ENCODE peak calls at places on chromosomes 1 and 21, in six cellular contexts. One of them, this sample, is unnamed.

GRCh38 chr21:14752006-14752909 is 206.1 kb upstream of the SAMSN1 start:
- DNase-seq in K562: no peak
- DNase-seq in HepG2: no peak
- DNase-seq in GM12878: no peak
- DNase-seq in H1: no peak
- DNase-seq in HCT116: no peak
- DNase-seq in this sample: no peak

GRCh38 chr1:219560856-219561255 is 52.0 kb downstream of the ZC3H11B start:
- DNase-seq in K562: no peak
- DNase-seq in HepG2: no peak
- DNase-seq in GM12878: no peak
- DNase-seq in H1: no peak
- DNase-seq in HCT116: no peak
- DNase-seq in this sample: no peak

GRCh38 chr1:150149490-150150453 is at the start of gene PLEKHO1:
- DNase-seq in K562: peak; percentile 87
- DNase-seq in HepG2: peak; percentile 27
- DNase-seq in GM12878: no peak
- DNase-seq in H1: peak; percentile 68
- DNase-seq in HCT116: no peak
- DNase-seq in this sample: no peak

GRCh38 chr1:177975588-177976495 is 6.0 kb upstream of the SEC16B start:
- DNase-seq in K562: no peak
- DNase-seq in HepG2: no peak
- DNase-seq in GM12878: no peak
- DNase-seq in H1: no peak
- DNase-seq in HCT116: no peak
- DNase-seq in this sample: no peak

GRCh38 chr1:115815694-115816093 is 25.2 kb downstream of the NHLH2 start:
- DNase-seq in K562: no peak
- DNase-seq in HepG2: no peak
- DNase-seq in GM12878: no peak
- DNase-seq in H1: no peak
- DNase-seq in HCT116: no peak
- DNase-seq in this sample: no peak

GRCh38 chr21:34640858-34641257 is 25.9 kb upstream of the RCAN1 start:
- DNase-seq in K562: no peak
- DNase-seq in HepG2: no peak
- DNase-seq in GM12878: no peak
- DNase-seq in H1: peak; percentile 3
- DNase-seq in HCT116: no peak
- DNase-seq in this sample: no peak

GRCh38 chr1:207321045-207321789 is at the start of gene CD55:
- DNase-seq in K562: peak; percentile 97
- DNase-seq in HepG2: peak; percentile 91
- DNase-seq in GM12878: peak; percentile 97
- DNase-seq in H1: peak; percentile 90
- DNase-seq in HCT116: peak; percentile 99
- DNase-seq in this sample: peak; percentile 95

GRCh38 chr1:39196244-39197215 is 8.0 kb upstream of the MACF1 start:
- DNase-seq in K562: peak; percentile 45
- DNase-seq in HepG2: no peak
- DNase-seq in GM12878: no peak
- DNase-seq in H1: no peak
- DNase-seq in HCT116: no peak
- DNase-seq in this sample: no peak

GRCh38 chr1:150207278-150207971 is 28.5 kb downstream of the ANP32E start:
- DNase-seq in K562: no peak
- DNase-seq in HepG2: no peak
- DNase-seq in GM12878: no peak
- DNase-seq in H1: no peak
- DNase-seq in HCT116: no peak
- DNase-seq in this sample: no peak

GRCh38 chr1:97820470-97821188 is 100.2 kb downstream of the DPYD start:
- DNase-seq in K562: no peak
- DNase-seq in HepG2: peak; percentile 5
- DNase-seq in GM12878: no peak
- DNase-seq in H1: no peak
- DNase-seq in HCT116: peak; percentile 29
- DNase-seq in this sample: no peak

GRCh38 chr1:35656148-35656862 is 15.0 kb upstream of the PSMB2 start:
- DNase-seq in K562: no peak
- DNase-seq in HepG2: no peak
- DNase-seq in GM12878: no peak
- DNase-seq in H1: no peak
- DNase-seq in HCT116: no peak
- DNase-seq in this sample: no peak

GRCh38 chr1:211632808-211633522 is 42.5 kb downstream of the NEK2 start:
- DNase-seq in K562: no peak
- DNase-seq in HepG2: no peak
- DNase-seq in GM12878: no peak
- DNase-seq in H1: no peak
- DNase-seq in HCT116: no peak
- DNase-seq in this sample: no peak

GRCh38 chr21:35697321-35697808 is 363.0 kb downstream of the SETD4 start:
- DNase-seq in K562: no peak
- DNase-seq in HepG2: no peak
- DNase-seq in GM12878: no peak
- DNase-seq in H1: no peak
- DNase-seq in HCT116: no peak
- DNase-seq in this sample: no peak

GRCh38 chr1:41616563-41616962 is 132.1 kb upstream of the EDN2 start:
- DNase-seq in K562: no peak
- DNase-seq in HepG2: no peak
- DNase-seq in GM12878: no peak
- DNase-seq in H1: peak; percentile 22
- DNase-seq in HCT116: no peak
- DNase-seq in this sample: no peak

GRCh38 chr1:28976254-28976653 is 61.9 kb downstream of the EPB41 start:
- DNase-seq in K562: no peak
- DNase-seq in HepG2: no peak
- DNase-seq in GM12878: no peak
- DNase-seq in H1: no peak
- DNase-seq in HCT116: no peak
- DNase-seq in this sample: no peak

GRCh38 chr21:36211660-36212512 is 55.3 kb downstream of the DOP1B start:
- DNase-seq in K562: no peak
- DNase-seq in HepG2: no peak
- DNase-seq in GM12878: no peak
- DNase-seq in H1: no peak
- DNase-seq in HCT116: no peak
- DNase-seq in this sample: no peak

GRCh38 chr1:231180034-231180433 is 18.2 kb downstream of the TRIM67 start:
- DNase-seq in K562: no peak
- DNase-seq in HepG2: no peak
- DNase-seq in GM12878: no peak
- DNase-seq in H1: no peak
- DNase-seq in HCT116: no peak
- DNase-seq in this sample: no peak

GRCh38 chr1:99645199-99645598 is 714 bp upstream of the PALMD start:
- DNase-seq in K562: no peak
- DNase-seq in HepG2: peak; percentile 76
- DNase-seq in GM12878: no peak
- DNase-seq in H1: no peak
- DNase-seq in HCT116: no peak
- DNase-seq in this sample: no peak

GRCh38 chr1:99727575-99728190 is 38.8 kb downstream of the FRRS1 start:
- DNase-seq in K562: no peak
- DNase-seq in HepG2: no peak
- DNase-seq in GM12878: no peak
- DNase-seq in H1: no peak
- DNase-seq in HCT116: no peak
- DNase-seq in this sample: peak; percentile 38

GRCh38 chr1:16276302-16277020 is 39.5 kb upstream of the CPLANE2 start:
- DNase-seq in K562: no peak
- DNase-seq in HepG2: no peak
- DNase-seq in GM12878: no peak
- DNase-seq in H1: no peak
- DNase-seq in HCT116: no peak
- DNase-seq in this sample: no peak

GRCh38 chr1:163168053-163168452 is 34.7 kb downstream of the RGS5 start:
- DNase-seq in K562: no peak
- DNase-seq in HepG2: no peak
- DNase-seq in GM12878: no peak
- DNase-seq in H1: no peak
- DNase-seq in HCT116: peak; percentile 43
- DNase-seq in this sample: no peak

GRCh38 chr1:214827883-214828282 is 224.9 kb downstream of the CENPF start:
- DNase-seq in K562: no peak
- DNase-seq in HepG2: no peak
- DNase-seq in GM12878: no peak
- DNase-seq in H1: no peak
- DNase-seq in HCT116: no peak
- DNase-seq in this sample: no peak

GRCh38 chr1:203465146-203465798 is 10.3 kb upstream of the PRELP start:
- DNase-seq in K562: no peak
- DNase-seq in HepG2: no peak
- DNase-seq in GM12878: no peak
- DNase-seq in H1: no peak
- DNase-seq in HCT116: no peak
- DNase-seq in this sample: no peak

GRCh38 chr1:35511305-35511704 is 45.9 kb downstream of the KIAA0319L start:
- DNase-seq in K562: no peak
- DNase-seq in HepG2: no peak
- DNase-seq in GM12878: no peak
- DNase-seq in H1: no peak
- DNase-seq in HCT116: no peak
- DNase-seq in this sample: no peak

GRCh38 chr1:84272401-84272800 is 29.1 kb upstream of the SAMD13 start:
- DNase-seq in K562: no peak
- DNase-seq in HepG2: no peak
- DNase-seq in GM12878: no peak
- DNase-seq in H1: no peak
- DNase-seq in HCT116: no peak
- DNase-seq in this sample: no peak

DNA sequence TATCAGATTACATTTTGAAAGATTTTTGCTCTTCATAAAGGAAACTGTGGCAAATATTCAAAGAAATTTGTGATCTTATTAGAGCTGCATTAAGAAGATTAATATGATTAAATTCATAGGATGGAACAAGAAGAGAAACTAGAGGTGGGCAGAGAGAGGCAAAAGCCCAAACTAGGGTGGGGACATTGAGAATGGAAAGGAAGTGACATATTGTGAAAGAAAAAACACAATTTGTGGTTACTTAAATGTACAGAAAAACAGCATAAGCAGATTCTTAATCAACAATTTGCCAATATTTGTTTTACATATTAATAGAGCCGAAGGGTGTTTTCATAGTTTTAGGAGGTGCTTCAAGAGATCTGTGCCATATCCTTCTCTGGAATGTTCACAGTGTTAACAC is 401.2 kb downstream of the PTPRC start:
- DNase-seq in K562: no peak
- DNase-seq in HepG2: no peak
- DNase-seq in GM12878: no peak
- DNase-seq in H1: no peak
- DNase-seq in HCT116: no peak
- DNase-seq in this sample: no peak
- TF ChIP-seq ZNF274 in K562: no peak
- TF ChIP-seq ZNF274 in HepG2: no peak
- TF ChIP-seq ZNF274 in GM12878: no peak
- TF ChIP-seq ZNF274 in H1: no peak
- TF ChIP-seq ZNF274 in HCT116: no peak
- TF ChIP-seq ZNF274 in this sample: no peak

DNA sequence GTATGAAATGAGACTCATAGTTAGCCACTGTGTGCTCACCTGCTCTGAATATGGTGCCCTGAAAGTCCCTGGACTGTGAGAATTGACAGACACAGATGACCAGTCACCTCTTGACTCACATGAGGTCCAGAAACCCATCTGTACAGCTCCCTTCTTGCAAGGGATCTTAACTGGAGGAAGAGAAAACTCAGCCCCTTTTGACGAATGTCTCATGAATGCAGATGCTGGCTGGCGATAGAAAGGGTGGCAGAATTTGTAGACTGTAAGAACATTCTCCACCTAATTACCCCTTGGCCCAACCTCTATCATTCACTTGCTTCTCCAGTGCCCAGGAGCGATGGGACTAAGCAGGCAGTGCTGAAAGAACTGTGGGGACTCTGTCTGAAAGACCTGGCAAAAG is 26.0 kb upstream of the IFNGR2 start:
- DNase-seq in K562: no peak
- DNase-seq in HepG2: no peak
- DNase-seq in GM12878: no peak
- DNase-seq in H1: no peak
- DNase-seq in HCT116: no peak
- DNase-seq in this sample: no peak
- TF ChIP-seq ZNF274 in K562: no peak
- TF ChIP-seq ZNF274 in HepG2: no peak
- TF ChIP-seq ZNF274 in GM12878: no peak
- TF ChIP-seq ZNF274 in H1: no peak
- TF ChIP-seq ZNF274 in HCT116: no peak
- TF ChIP-seq ZNF274 in this sample: no peak

GRCh38 chr1:47323475-47324105 is 9.6 kb upstream of the STIL start:
- DNase-seq in K562: no peak
- DNase-seq in HepG2: peak; percentile 29
- DNase-seq in GM12878: no peak
- DNase-seq in H1: no peak
- DNase-seq in HCT116: no peak
- DNase-seq in this sample: no peak

GRCh38 chr1:47328992-47329391 is 4.6 kb upstream of the CMPK1 start:
- DNase-seq in K562: no peak
- DNase-seq in HepG2: no peak
- DNase-seq in GM12878: no peak
- DNase-seq in H1: no peak
- DNase-seq in HCT116: no peak
- DNase-seq in this sample: no peak

GRCh38 chr1:47325530-47325929 is 8.1 kb upstream of the CMPK1 start:
- DNase-seq in K562: no peak
- DNase-seq in HepG2: no peak
- DNase-seq in GM12878: no peak
- DNase-seq in H1: no peak
- DNase-seq in HCT116: no peak
- DNase-seq in this sample: no peak

GRCh38 chr1:47326271-47326670 is 7.3 kb upstream of the CMPK1 start:
- DNase-seq in K562: no peak
- DNase-seq in HepG2: no peak
- DNase-seq in GM12878: no peak
- DNase-seq in H1: no peak
- DNase-seq in HCT116: no peak
- DNase-seq in this sample: no peak

DNA sequence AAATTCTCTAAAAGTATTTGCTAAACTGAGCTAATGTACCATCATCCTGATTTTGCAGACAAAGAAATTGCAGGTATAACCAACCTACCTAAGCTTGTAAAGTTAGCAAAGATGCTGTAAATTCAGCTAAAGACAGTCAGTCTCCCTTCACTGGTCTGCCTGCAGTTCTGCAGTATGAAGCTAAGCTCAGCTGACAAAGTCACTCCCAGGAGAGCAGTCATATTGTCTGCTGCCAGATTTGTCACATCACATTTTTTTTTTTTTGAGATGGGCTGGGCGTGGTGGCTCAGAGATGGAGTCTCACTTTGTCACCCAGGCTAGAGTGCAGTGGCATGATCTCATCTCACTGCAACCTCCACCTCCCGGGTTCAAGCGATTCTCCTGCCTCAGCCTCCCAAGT is 8.9 kb upstream of the CMPK1 start:
- DNase-seq in K562: no peak
- DNase-seq in HepG2: no peak
- DNase-seq in GM12878: no peak
- DNase-seq in H1: no peak
- DNase-seq in HCT116: no peak
- DNase-seq in this sample: no peak
- TF ChIP-seq ZNF274 in K562: no peak
- TF ChIP-seq ZNF274 in HepG2: no peak
- TF ChIP-seq ZNF274 in GM12878: no peak
- TF ChIP-seq ZNF274 in H1: no peak
- TF ChIP-seq ZNF274 in HCT116: no peak
- TF ChIP-seq ZNF274 in this sample: no peak

GRCh38 chr1:230158422-230159291 is 91.6 kb downstream of the GALNT2 start:
- DNase-seq in K562: no peak
- DNase-seq in HepG2: peak; percentile 98
- DNase-seq in GM12878: no peak
- DNase-seq in H1: no peak
- DNase-seq in HCT116: no peak
- DNase-seq in this sample: no peak
- TF ChIP-seq ZNF274 in K562: no peak
- TF ChIP-seq ZNF274 in HepG2: no peak
- TF ChIP-seq ZNF274 in GM12878: no peak
- TF ChIP-seq ZNF274 in H1: no peak
- TF ChIP-seq ZNF274 in HCT116: no peak
- TF ChIP-seq ZNF274 in this sample: no peak

This sample was measured in NT2/D1.